ENCODE peak calls at places on chromosomes 13 and 19, in ten cellular contexts. One of them, this sample, is unnamed. For H3K4me1, the result is how much of the 10 kb centered on the place peaks cover.

GRCh38 chr13:78341032-78341431 is 262.3 kb downstream of the POU4F1 start:
- DNase-seq in psoas muscle: no peak
- DNase-seq in PC-9: no peak
- DNase-seq in sigmoid colon: no peak
- DNase-seq in A549: no peak
- DNase-seq in GM23248: no peak
- DNase-seq in thoracic aorta: no peak
- DNase-seq in aorta: no peak
- DNase-seq in ascending aorta: no peak
- DNase-seq in HepG2: no peak
- DNase-seq in this sample: no peak

GRCh38 chr13:107099661-107100060 is 531.7 kb upstream of the ARGLU1 start:
- DNase-seq in PC-9: no peak
- DNase-seq in HepG2: no peak
- DNase-seq in sigmoid colon: no peak
- DNase-seq in ascending aorta: no peak
- DNase-seq in aorta: no peak
- DNase-seq in thoracic aorta: no peak
- DNase-seq in psoas muscle: no peak
- DNase-seq in A549: no peak
- DNase-seq in GM23248: peak
- DNase-seq in this sample: no peak

GRCh38 chr19:35351441-35352176 is 3.9 kb downstream of the FFAR1 start:
- DNase-seq in thoracic aorta: no peak
- DNase-seq in psoas muscle: no peak
- DNase-seq in aorta: peak
- DNase-seq in sigmoid colon: peak
- DNase-seq in ascending aorta: no peak
- DNase-seq in A549: no peak
- DNase-seq in GM23248: no peak
- DNase-seq in PC-9: no peak
- DNase-seq in HepG2: no peak
- DNase-seq in this sample: no peak

GRCh38 chr19:48424694-48425219 is 21.0 kb upstream of the GRWD1 start:
- DNase-seq in HepG2: no peak
- DNase-seq in GM23248: peak
- DNase-seq in aorta: no peak
- DNase-seq in thoracic aorta: no peak
- DNase-seq in sigmoid colon: no peak
- DNase-seq in A549: peak
- DNase-seq in PC-9: peak
- DNase-seq in psoas muscle: no peak
- DNase-seq in ascending aorta: no peak
- DNase-seq in this sample: no peak

GRCh38 chr19:29528350-29528945 is 2.7 kb downstream of the VSTM2B start:
- DNase-seq in sigmoid colon: peak
- DNase-seq in thoracic aorta: no peak
- DNase-seq in PC-9: no peak
- DNase-seq in GM23248: peak
- DNase-seq in A549: peak
- DNase-seq in aorta: peak
- DNase-seq in psoas muscle: peak
- DNase-seq in HepG2: peak
- DNase-seq in ascending aorta: no peak
- DNase-seq in this sample: peak

GRCh38 chr13:85381082-85381481 is 418.1 kb downstream of the SLITRK6 start:
- DNase-seq in aorta: no peak
- DNase-seq in A549: no peak
- DNase-seq in ascending aorta: no peak
- DNase-seq in thoracic aorta: no peak
- DNase-seq in PC-9: no peak
- DNase-seq in HepG2: no peak
- DNase-seq in sigmoid colon: no peak
- DNase-seq in psoas muscle: no peak
- DNase-seq in GM23248: no peak
- DNase-seq in this sample: no peak

GRCh38 chr19:47190167-47190727 is 40.8 kb downstream of the BBC3 start:
- DNase-seq in aorta: peak
- DNase-seq in GM23248: peak
- DNase-seq in A549: peak
- DNase-seq in HepG2: peak
- DNase-seq in psoas muscle: peak
- DNase-seq in PC-9: peak
- DNase-seq in ascending aorta: peak
- DNase-seq in sigmoid colon: peak
- DNase-seq in thoracic aorta: peak
- DNase-seq in this sample: peak

GRCh38 chr13:66532146-66532545 is 698.0 kb downstream of the PCDH9 start:
- DNase-seq in thoracic aorta: no peak
- DNase-seq in ascending aorta: no peak
- DNase-seq in A549: peak
- DNase-seq in aorta: no peak
- DNase-seq in sigmoid colon: no peak
- DNase-seq in HepG2: no peak
- DNase-seq in psoas muscle: no peak
- DNase-seq in PC-9: no peak
- DNase-seq in GM23248: no peak
- DNase-seq in this sample: no peak

GRCh38 chr19:34260771-34261173 is 6.4 kb downstream of the GARRE1 start:
- DNase-seq in ascending aorta: no peak
- DNase-seq in thoracic aorta: no peak
- DNase-seq in HepG2: no peak
- DNase-seq in psoas muscle: no peak
- DNase-seq in aorta: no peak
- DNase-seq in A549: no peak
- DNase-seq in sigmoid colon: no peak
- DNase-seq in PC-9: no peak
- DNase-seq in GM23248: peak
- DNase-seq in this sample: no peak

GRCh38 chr19:29084266-29084665 is 128.7 kb downstream of the UQCRFS1 start:
- DNase-seq in GM23248: peak
- DNase-seq in psoas muscle: no peak
- DNase-seq in thoracic aorta: no peak
- DNase-seq in A549: peak
- DNase-seq in sigmoid colon: no peak
- DNase-seq in aorta: no peak
- DNase-seq in HepG2: no peak
- DNase-seq in ascending aorta: no peak
- DNase-seq in PC-9: no peak
- DNase-seq in this sample: no peak

GRCh38 chr19:12792048-12792852 is 964 bp downstream of the JUNB start:
- DNase-seq in psoas muscle: peak
- DNase-seq in sigmoid colon: peak
- DNase-seq in ascending aorta: no peak
- DNase-seq in GM23248: peak
- DNase-seq in aorta: peak
- DNase-seq in PC-9: peak
- DNase-seq in HepG2: peak
- DNase-seq in thoracic aorta: no peak
- DNase-seq in A549: peak
- DNase-seq in this sample: peak

GRCh38 chr13:67138937-67139336 is 91.2 kb downstream of the PCDH9 start:
- DNase-seq in thoracic aorta: no peak
- DNase-seq in PC-9: no peak
- DNase-seq in aorta: no peak
- DNase-seq in A549: no peak
- DNase-seq in psoas muscle: no peak
- DNase-seq in HepG2: no peak
- DNase-seq in ascending aorta: no peak
- DNase-seq in sigmoid colon: no peak
- DNase-seq in GM23248: no peak
- DNase-seq in this sample: no peak

GRCh38 chr13:33676045-33676699 is 141.8 kb upstream of the RFC3 start:
- DNase-seq in A549: no peak
- DNase-seq in GM23248: peak
- DNase-seq in ascending aorta: no peak
- DNase-seq in thoracic aorta: no peak
- DNase-seq in sigmoid colon: no peak
- DNase-seq in aorta: no peak
- DNase-seq in PC-9: no peak
- DNase-seq in psoas muscle: no peak
- DNase-seq in HepG2: peak
- DNase-seq in this sample: peak

GRCh38 chr13:40236566-40237168 is 429.8 kb downstream of the FOXO1 start:
- DNase-seq in ascending aorta: peak
- DNase-seq in GM23248: peak
- DNase-seq in A549: no peak
- DNase-seq in sigmoid colon: peak
- DNase-seq in aorta: peak
- DNase-seq in HepG2: no peak
- DNase-seq in thoracic aorta: peak
- DNase-seq in psoas muscle: peak
- DNase-seq in PC-9: no peak
- DNase-seq in this sample: no peak
- H3K4me1 ChIP-seq in ascending aorta: under half
- H3K4me1 ChIP-seq in GM23248: under half
- H3K4me1 ChIP-seq in A549: under half
- H3K4me1 ChIP-seq in sigmoid colon: under half
- H3K4me1 ChIP-seq in aorta: under half
- H3K4me1 ChIP-seq in HepG2: under half
- H3K4me1 ChIP-seq in thoracic aorta: under half
- H3K4me1 ChIP-seq in psoas muscle: under half
- H3K4me1 ChIP-seq in PC-9: under half
- H3K4me1 ChIP-seq in this sample: under half

GRCh38 chr13:109782066-109782822 is 4.1 kb downstream of the IRS2 start:
- DNase-seq in thoracic aorta: no peak
- DNase-seq in sigmoid colon: no peak
- DNase-seq in ascending aorta: no peak
- DNase-seq in psoas muscle: peak
- DNase-seq in aorta: no peak
- DNase-seq in HepG2: no peak
- DNase-seq in A549: no peak
- DNase-seq in GM23248: peak
- DNase-seq in PC-9: no peak
- DNase-seq in this sample: no peak

GRCh38 chr13:109780880-109781383 is 5.5 kb downstream of the IRS2 start:
- DNase-seq in PC-9: no peak
- DNase-seq in GM23248: no peak
- DNase-seq in sigmoid colon: no peak
- DNase-seq in A549: no peak
- DNase-seq in HepG2: no peak
- DNase-seq in thoracic aorta: no peak
- DNase-seq in aorta: no peak
- DNase-seq in ascending aorta: no peak
- DNase-seq in psoas muscle: peak
- DNase-seq in this sample: no peak

GRCh38 chr13:109782823-109783411 is 3.5 kb downstream of the IRS2 start:
- DNase-seq in A549: no peak
- DNase-seq in thoracic aorta: no peak
- DNase-seq in GM23248: no peak
- DNase-seq in aorta: no peak
- DNase-seq in PC-9: no peak
- DNase-seq in psoas muscle: no peak
- DNase-seq in ascending aorta: no peak
- DNase-seq in sigmoid colon: no peak
- DNase-seq in HepG2: no peak
- DNase-seq in this sample: no peak

GRCh38 chr13:109779876-109780516 is 6.4 kb downstream of the IRS2 start:
- DNase-seq in A549: no peak
- DNase-seq in GM23248: no peak
- DNase-seq in HepG2: no peak
- DNase-seq in sigmoid colon: no peak
- DNase-seq in PC-9: no peak
- DNase-seq in psoas muscle: no peak
- DNase-seq in aorta: no peak
- DNase-seq in ascending aorta: no peak
- DNase-seq in thoracic aorta: no peak
- DNase-seq in this sample: no peak

GRCh38 chr13:109781384-109782065 is 4.9 kb downstream of the IRS2 start:
- DNase-seq in HepG2: no peak
- DNase-seq in PC-9: no peak
- DNase-seq in psoas muscle: peak
- DNase-seq in thoracic aorta: no peak
- DNase-seq in aorta: no peak
- DNase-seq in GM23248: peak
- DNase-seq in A549: no peak
- DNase-seq in ascending aorta: no peak
- DNase-seq in sigmoid colon: no peak
- DNase-seq in this sample: peak
- H3K4me1 ChIP-seq in HepG2: under half
- H3K4me1 ChIP-seq in PC-9: under half
- H3K4me1 ChIP-seq in psoas muscle: half or more
- H3K4me1 ChIP-seq in thoracic aorta: under half
- H3K4me1 ChIP-seq in aorta: under half
- H3K4me1 ChIP-seq in GM23248: under half
- H3K4me1 ChIP-seq in A549: under half
- H3K4me1 ChIP-seq in ascending aorta: under half
- H3K4me1 ChIP-seq in sigmoid colon: under half
- H3K4me1 ChIP-seq in this sample: under half

GRCh38 chr13:51825681-51826254 is 19.2 kb downstream of the TMEM272 start:
- DNase-seq in ascending aorta: no peak
- DNase-seq in HepG2: no peak
- DNase-seq in aorta: no peak
- DNase-seq in thoracic aorta: no peak
- DNase-seq in psoas muscle: no peak
- DNase-seq in A549: no peak
- DNase-seq in GM23248: no peak
- DNase-seq in PC-9: no peak
- DNase-seq in sigmoid colon: no peak
- DNase-seq in this sample: no peak
- H3K4me1 ChIP-seq in ascending aorta: under half
- H3K4me1 ChIP-seq in HepG2: under half
- H3K4me1 ChIP-seq in aorta: under half
- H3K4me1 ChIP-seq in thoracic aorta: under half
- H3K4me1 ChIP-seq in psoas muscle: under half
- H3K4me1 ChIP-seq in A549: under half
- H3K4me1 ChIP-seq in GM23248: under half
- H3K4me1 ChIP-seq in PC-9: under half
- H3K4me1 ChIP-seq in sigmoid colon: under half
- H3K4me1 ChIP-seq in this sample: under half

GRCh38 chr13:32430018-32430747 is 2.3 kb upstream of the N4BP2L1 start:
- DNase-seq in A549: no peak
- DNase-seq in psoas muscle: no peak
- DNase-seq in ascending aorta: no peak
- DNase-seq in thoracic aorta: no peak
- DNase-seq in PC-9: no peak
- DNase-seq in HepG2: no peak
- DNase-seq in sigmoid colon: no peak
- DNase-seq in GM23248: no peak
- DNase-seq in aorta: no peak
- DNase-seq in this sample: no peak
- H3K4me1 ChIP-seq in A549: under half
- H3K4me1 ChIP-seq in psoas muscle: under half
- H3K4me1 ChIP-seq in ascending aorta: under half
- H3K4me1 ChIP-seq in thoracic aorta: under half
- H3K4me1 ChIP-seq in PC-9: under half
- H3K4me1 ChIP-seq in HepG2: under half
- H3K4me1 ChIP-seq in sigmoid colon: under half
- H3K4me1 ChIP-seq in GM23248: under half
- H3K4me1 ChIP-seq in aorta: under half
- H3K4me1 ChIP-seq in this sample: under half